ENCODE peak calls at places on chromosomes 4 and X, in five cellular contexts. One of them, this sample, is unnamed.

GRCh38 chr4:153792007-153792892 is 3.4 kb upstream of the SFRP2 start:
- DNase-seq in hepatocyte: peak
- DNase-seq in stimulated activated CD4-positive, alpha-beta T cell treated with anti-CD3 and anti-CD28 coated beads, Interleukin-12 subunit alpha, Interleukin-12 subunit beta, amount 100 ng/mL, for 4 hours: no peak
- DNase-seq in spleen: no peak
- DNase-seq in breast epithelium: no peak
- DNase-seq in this sample: no peak

GRCh38 chr4:78369691-78370090 is 181.9 kb upstream of the ANXA3 start:
- DNase-seq in spleen: no peak
- DNase-seq in breast epithelium: no peak
- DNase-seq in stimulated activated CD4-positive, alpha-beta T cell treated with anti-CD3 and anti-CD28 coated beads, Interleukin-12 subunit alpha, Interleukin-12 subunit beta, amount 100 ng/mL, for 4 hours: no peak
- DNase-seq in hepatocyte: no peak
- DNase-seq in this sample: peak

GRCh38 chr4:88419874-88420273 is 37.0 kb upstream of the HERC5 start:
- DNase-seq in spleen: no peak
- DNase-seq in stimulated activated CD4-positive, alpha-beta T cell treated with anti-CD3 and anti-CD28 coated beads, Interleukin-12 subunit alpha, Interleukin-12 subunit beta, amount 100 ng/mL, for 4 hours: no peak
- DNase-seq in breast epithelium: no peak
- DNase-seq in hepatocyte: no peak
- DNase-seq in this sample: no peak

GRCh38 chr4:6986067-6986780 is 56.9 kb upstream of the TADA2B start:
- DNase-seq in stimulated activated CD4-positive, alpha-beta T cell treated with anti-CD3 and anti-CD28 coated beads, Interleukin-12 subunit alpha, Interleukin-12 subunit beta, amount 100 ng/mL, for 4 hours: no peak
- DNase-seq in spleen: no peak
- DNase-seq in hepatocyte: peak
- DNase-seq in breast epithelium: no peak
- DNase-seq in this sample: no peak

GRCh38 chrX:133922390-133922772 is 63.0 kb downstream of the GPC3 start:
- DNase-seq in breast epithelium: no peak
- DNase-seq in spleen: no peak
- DNase-seq in hepatocyte: no peak
- DNase-seq in stimulated activated CD4-positive, alpha-beta T cell treated with anti-CD3 and anti-CD28 coated beads, Interleukin-12 subunit alpha, Interleukin-12 subunit beta, amount 100 ng/mL, for 4 hours: no peak
- DNase-seq in this sample: no peak

GRCh38 chrX:45709381-45709780 is 508.7 kb upstream of the DIPK2B start:
- DNase-seq in spleen: no peak
- DNase-seq in breast epithelium: no peak
- DNase-seq in stimulated activated CD4-positive, alpha-beta T cell treated with anti-CD3 and anti-CD28 coated beads, Interleukin-12 subunit alpha, Interleukin-12 subunit beta, amount 100 ng/mL, for 4 hours: no peak
- DNase-seq in hepatocyte: no peak
- DNase-seq in this sample: no peak

GRCh38 chrX:94454606-94455005 is 780.6 kb downstream of the FAM133A start:
- DNase-seq in breast epithelium: no peak
- DNase-seq in stimulated activated CD4-positive, alpha-beta T cell treated with anti-CD3 and anti-CD28 coated beads, Interleukin-12 subunit alpha, Interleukin-12 subunit beta, amount 100 ng/mL, for 4 hours: no peak
- DNase-seq in spleen: no peak
- DNase-seq in hepatocyte: no peak
- DNase-seq in this sample: no peak

GRCh38 chr4:57187241-57187640 is 77.1 kb upstream of the IGFBP7 start:
- DNase-seq in hepatocyte: no peak
- DNase-seq in spleen: no peak
- DNase-seq in stimulated activated CD4-positive, alpha-beta T cell treated with anti-CD3 and anti-CD28 coated beads, Interleukin-12 subunit alpha, Interleukin-12 subunit beta, amount 100 ng/mL, for 4 hours: no peak
- DNase-seq in breast epithelium: no peak
- DNase-seq in this sample: no peak

GRCh38 chr4:100576570-100576969 is 58.7 kb upstream of the EMCN start:
- DNase-seq in breast epithelium: no peak
- DNase-seq in spleen: no peak
- DNase-seq in hepatocyte: no peak
- DNase-seq in stimulated activated CD4-positive, alpha-beta T cell treated with anti-CD3 and anti-CD28 coated beads, Interleukin-12 subunit alpha, Interleukin-12 subunit beta, amount 100 ng/mL, for 4 hours: no peak
- DNase-seq in this sample: no peak

GRCh38 chr4:120156115-120156718 is 89.6 kb upstream of the MAD2L1 start:
- DNase-seq in hepatocyte: peak
- DNase-seq in stimulated activated CD4-positive, alpha-beta T cell treated with anti-CD3 and anti-CD28 coated beads, Interleukin-12 subunit alpha, Interleukin-12 subunit beta, amount 100 ng/mL, for 4 hours: no peak
- DNase-seq in breast epithelium: no peak
- DNase-seq in spleen: no peak
- DNase-seq in this sample: peak

GRCh38 chr4:80611366-80611765 is 275.8 kb downstream of the CFAP299 start:
- DNase-seq in spleen: no peak
- DNase-seq in hepatocyte: peak
- DNase-seq in stimulated activated CD4-positive, alpha-beta T cell treated with anti-CD3 and anti-CD28 coated beads, Interleukin-12 subunit alpha, Interleukin-12 subunit beta, amount 100 ng/mL, for 4 hours: no peak
- DNase-seq in breast epithelium: no peak
- DNase-seq in this sample: no peak

GRCh38 chrX:11629593-11630211 is 36.0 kb downstream of the ARHGAP6 start:
- DNase-seq in stimulated activated CD4-positive, alpha-beta T cell treated with anti-CD3 and anti-CD28 coated beads, Interleukin-12 subunit alpha, Interleukin-12 subunit beta, amount 100 ng/mL, for 4 hours: no peak
- DNase-seq in spleen: no peak
- DNase-seq in hepatocyte: no peak
- DNase-seq in breast epithelium: no peak
- DNase-seq in this sample: peak